ENCODE peak calls at places on chromosomes 7 and 10, in ten cellular contexts. I is coronary artery, N is HCT116, C is esophagus squamous epithelium, W is hepatocyte, Q is thyroid gland, P is sigmoid colon, D is cardiac muscle cell, U is neuronal stem cell, S is tibial nerve. Y is an unnamed sample.

GRCh38 chr10:131698232-131698631 is 202.6 kb upstream of the PPP2R2D start:
- DNase-seq in U (no peak), W (no peak), I (peak; percentile 36), C (no peak), D (no peak), Q (no peak), P (no peak), N (no peak), S (no peak), Y (no peak)

GRCh38 chr7:74207586-74207985 is 2.2 kb upstream of the LAT2 start:
- DNase-seq in C (no peak), Q (no peak), U (no peak), P (no peak), I (no peak), D (no peak), W (no peak), S (no peak), N (no peak), Y (no peak)

GRCh38 chr10:3774814-3775670 is 10.0 kb downstream of the KLF6 start:
- DNase-seq in W (peak; percentile 78), I (peak; percentile 85), C (no peak), S (no peak), U (no peak), D (no peak), Q (no peak), P (peak; percentile 73), N (peak; percentile 68), Y (no peak)

GRCh38 chr10:124722812-124723783 is 21.1 kb downstream of the FAM53B start:
- DNase-seq in U (no peak), S (no peak), I (no peak), P (peak; percentile 64), Q (peak; percentile 69), D (no peak), W (no peak), N (no peak), C (no peak), Y (peak; percentile 55)

GRCh38 chr10:92381543-92381954 is 90.6 kb downstream of the MARCHF5 start:
- DNase-seq in C (no peak), S (no peak), W (no peak), P (no peak), D (no peak), Q (no peak), N (no peak), U (no peak), I (no peak), Y (no peak)

GRCh38 chr7:36244429-36244828 is 91.4 kb downstream of the EEPD1 start:
- DNase-seq in Q (no peak), P (no peak), N (no peak), U (no peak), W (no peak), I (no peak), S (no peak), C (no peak), D (no peak), Y (peak; percentile 24)

GRCh38 chr7:112337177-112337576 is 113.1 kb upstream of the IFRD1 start:
- DNase-seq in U (no peak), I (no peak), Q (no peak), P (no peak), C (no peak), N (no peak), D (no peak), S (no peak), W (no peak), Y (no peak)

GRCh38 chr10:38047666-38048065 is 37.2 kb downstream of the ZNF33A start:
- DNase-seq in W (no peak), Q (no peak), C (no peak), I (no peak), D (no peak), S (no peak), P (no peak), N (no peak), U (no peak), Y (no peak)

GRCh38 chr10:93859049-93859655 is 34.6 kb upstream of the SLC35G1 start:
- DNase-seq in Q (no peak), W (no peak), S (no peak), U (no peak), I (no peak), D (no peak), P (no peak), C (no peak), N (peak; percentile 3), Y (no peak)

GRCh38 chr7:137343483-137343841 is at the start of gene PTN:
- DNase-seq in W (peak; percentile 60), U (peak; percentile 78), Q (peak; percentile 49), I (no peak), D (peak; percentile 69), S (no peak), N (no peak), P (peak; percentile 78), C (no peak), Y (peak; percentile 62)
- H3K4me3 ChIP-seq in W (peak within 1 kb of the TSS; percentile 53), U (peak within 1 kb of the TSS; percentile 72), Q (peak within 1 kb of the TSS; percentile 23), I (peak within 1 kb of the TSS; percentile 71), D (peak within 1 kb of the TSS; percentile 44), S (peak within 1 kb of the TSS; percentile 41), N (no peak within 1 kb of the TSS), P (peak within 1 kb of the TSS; percentile 48), C (peak within 1 kb of the TSS; percentile 70), Y (peak within 1 kb of the TSS; percentile 20)

DNA sequence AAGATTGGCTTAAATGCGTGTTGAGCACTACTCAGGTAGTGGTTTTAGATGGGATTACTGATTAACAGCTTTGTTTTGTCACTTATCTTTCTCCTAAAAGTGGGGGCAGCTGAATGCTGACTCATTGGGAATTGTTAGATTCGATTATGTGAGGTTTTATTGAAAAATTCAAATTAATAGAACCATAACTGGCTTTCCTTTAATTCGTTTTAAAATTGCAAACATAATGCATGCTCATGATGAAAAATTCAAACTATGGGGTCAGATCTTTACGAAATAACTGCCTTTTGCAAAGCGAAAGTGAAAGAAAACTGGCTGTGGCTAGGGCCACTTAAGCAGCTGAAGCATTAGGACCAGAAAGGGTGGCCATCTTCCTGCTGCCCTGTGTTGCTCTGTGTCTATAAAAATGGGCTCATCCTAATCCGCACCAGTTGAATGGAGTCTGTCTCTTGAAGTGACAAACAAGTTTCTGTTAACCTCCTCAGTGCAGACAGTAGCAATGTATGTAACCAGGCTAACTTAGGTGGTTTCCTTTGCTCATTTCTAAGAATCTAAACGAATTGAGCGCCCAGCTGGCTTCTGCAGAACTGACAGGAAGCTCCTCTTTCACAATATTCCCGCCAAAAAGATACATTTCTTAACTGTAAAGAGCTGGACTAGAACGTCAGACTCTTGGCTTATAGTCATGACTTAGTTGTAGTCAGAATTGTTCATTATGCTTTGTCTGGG is 27.8 kb downstream of the DENND10 start:
- DNase-seq in D (no peak), S (no peak), I (no peak), W (no peak), U (no peak), N (no peak), C (no peak), P (peak; percentile 63), Q (no peak), Y (no peak)
- H3K27ac ChIP-seq in D (peak overlapping the region; percentile 34), S (peak overlapping the region; percentile 71), I (no peak overlapping the region), W (no peak overlapping the region), U (no peak overlapping the region), N (no peak overlapping the region), C (peak overlapping the region; percentile 57), P (peak overlapping the region; percentile 50), Q (no peak overlapping the region), Y (no peak overlapping the region)

GRCh38 chr7:94228223-94228622 is 166.5 kb upstream of the COL1A2 start:
- DNase-seq in P (no peak), D (no peak), I (no peak), Q (no peak), N (no peak), U (no peak), C (no peak), W (no peak), S (no peak), Y (no peak)

GRCh38 chr7:94223375-94224084 is 171.2 kb upstream of the COL1A2 start:
- DNase-seq in P (no peak), U (peak; percentile 47), Q (no peak), I (no peak), N (peak; percentile 41), C (no peak), W (peak; percentile 33), D (peak; percentile 40), S (no peak), Y (no peak)

GRCh38 chr7:94216944-94217461 is 177.7 kb upstream of the COL1A2 start:
- DNase-seq in Q (no peak), P (no peak), C (no peak), D (no peak), U (no peak), I (no peak), S (no peak), N (no peak), W (no peak), Y (peak; percentile 42)

DNA sequence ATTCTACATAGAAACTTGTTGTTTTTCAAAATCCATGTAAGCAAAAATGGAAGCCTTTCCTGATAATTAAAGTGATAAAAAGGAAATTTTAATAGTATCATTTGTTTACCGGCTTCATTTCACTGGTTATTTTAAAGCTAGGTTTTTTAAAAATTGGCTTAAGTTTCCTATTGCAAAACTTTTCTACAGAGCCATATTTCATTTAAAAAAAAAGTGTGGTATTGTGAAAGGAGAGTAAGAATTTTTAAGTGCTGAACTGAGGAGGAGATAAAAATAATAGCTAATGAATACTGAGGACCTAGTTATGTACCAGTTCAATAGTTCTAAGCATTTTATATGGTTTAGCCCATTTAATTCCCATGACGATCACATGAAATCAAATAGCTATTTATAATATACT is 172.2 kb upstream of the COL1A2 start:
- DNase-seq in U (no peak), D (no peak), N (no peak), I (no peak), W (no peak), C (no peak), Q (no peak), P (no peak), S (no peak), Y (no peak)
- H3K4me3 ChIP-seq in U (no peak overlapping the region), D (no peak overlapping the region), N (no peak overlapping the region), I (no peak overlapping the region), W (no peak overlapping the region), C (no peak overlapping the region), Q (no peak overlapping the region), P (no peak overlapping the region), S (no peak overlapping the region), Y (no peak overlapping the region)

GRCh38 chr7:157714166-157715070 is 377.6 kb downstream of the DNAJB6 start:
- DNase-seq in Q (no peak), D (no peak), C (no peak), S (no peak), P (peak; percentile 36), N (no peak), U (no peak), I (no peak), W (no peak), Y (no peak)
- H3K27ac ChIP-seq in Q (no peak overlapping the region), D (no peak overlapping the region), C (no peak overlapping the region), S (no peak overlapping the region), P (no peak overlapping the region), N (no peak overlapping the region), U (no peak overlapping the region), I (no peak overlapping the region), W (no peak overlapping the region), Y (no peak overlapping the region)

GRCh38 chr7:118052330-118052729 is 131.6 kb upstream of the LSM8 start:
- DNase-seq in N (no peak), Q (no peak), I (no peak), W (no peak), S (no peak), D (peak; percentile 17), U (no peak), C (no peak), P (no peak), Y (no peak)
- H3K4me3 ChIP-seq in N (no peak overlapping the region), Q (no peak overlapping the region), I (no peak overlapping the region), W (no peak overlapping the region), S (no peak overlapping the region), D (no peak overlapping the region), U (no peak overlapping the region), C (no peak overlapping the region), P (no peak overlapping the region), Y (no peak overlapping the region)

GRCh38 chr7:135166338-135166989 is 4.0 kb downstream of the CYREN start:
- DNase-seq in Q (no peak), S (no peak), D (no peak), I (no peak), W (no peak), P (no peak), U (no peak), C (no peak), N (no peak), Y (no peak)
- H3K27ac ChIP-seq in Q (no peak overlapping the region), S (peak overlapping the region; percentile 44), D (no peak overlapping the region), I (no peak overlapping the region), W (no peak overlapping the region), P (no peak overlapping the region), U (no peak overlapping the region), C (peak overlapping the region; percentile 95), N (no peak overlapping the region), Y (peak overlapping the region; percentile 38)